ENCODE peak calls at places on chromosomes 13 and 19, in eight cellular contexts. B is ascending aorta, G is PC-9, W is fibroblast of lung, Y is activated B cell treated with CpG ODN at 0.5 μM for 24 hours, U is lower leg skin, Q is HFF-Myc, D is mammary epithelial cell. H is an unnamed sample.

GRCh38 chr19:18725755-18726416 is 42.4 kb downstream of the CRTC1 start:
- DNase-seq in Q (no peak), D (no peak), G (no peak), Y (no peak), B (no peak), W (no peak), U (no peak), H (no peak)

GRCh38 chr19:2721570-2722540 is 683 bp upstream of the DIRAS1 start:
- DNase-seq in W (no peak), Q (no peak), D (no peak), U (no peak), G (no peak), B (no peak), Y (no peak), H (no peak)

GRCh38 chr19:10800488-10800887 is 35.5 kb downstream of the TMED1 start:
- DNase-seq in B (no peak), G (no peak), Y (no peak), Q (no peak), U (no peak), W (no peak), D (no peak), H (no peak)

GRCh38 chr13:23325191-23325590 is 108.3 kb downstream of the SACS start:
- DNase-seq in U (no peak), D (peak; percentile 45), G (no peak), B (no peak), Q (no peak), Y (no peak), W (no peak), H (no peak)

GRCh38 chr13:106145070-106145469 is 390.4 kb downstream of the EFNB2 start:
- DNase-seq in G (no peak), D (no peak), B (no peak), Q (no peak), W (no peak), U (no peak), Y (no peak), H (no peak)

GRCh38 chr19:1396768-1397679 is 4.3 kb downstream of the GAMT start:
- DNase-seq in Q (no peak), D (no peak), W (no peak), Y (no peak), G (no peak), B (no peak), U (no peak), H (no peak)

GRCh38 chr19:17385878-17386611 is 8.0 kb downstream of the CCDC194 start:
- DNase-seq in Y (peak; percentile 61), D (no peak), Q (no peak), G (no peak), W (peak; percentile 51), B (no peak), U (peak; percentile 91), H (no peak)

GRCh38 chr13:41017744-41018582 is 1.2 kb downstream of the ELF1 start:
- DNase-seq in Y (no peak), Q (no peak), U (no peak), G (no peak), W (no peak), D (peak; percentile 19), B (no peak), H (no peak)

GRCh38 chr13:44311011-44311481 is 62.6 kb upstream of the SERP2 start:
- DNase-seq in Q (no peak), D (peak; percentile 94), Y (no peak), B (no peak), W (peak; percentile 52), G (peak; percentile 76), U (no peak), H (no peak)

GRCh38 chr13:44015808-44016207 is 136.1 kb downstream of the LACC1 start:
- DNase-seq in Q (no peak), G (no peak), Y (no peak), W (no peak), D (no peak), B (no peak), U (no peak), H (no peak)

GRCh38 chr13:35917942-35918645 is 213.1 kb downstream of the DCLK1 start:
- DNase-seq in B (no peak), D (no peak), U (peak; percentile 17), Q (no peak), G (no peak), Y (no peak), W (peak; percentile 18), H (no peak)

GRCh38 chr19:55069859-55070225 is 5.8 kb upstream of the EPS8L1 start:
- DNase-seq in U (no peak), D (no peak), W (no peak), Y (no peak), G (no peak), B (no peak), Q (no peak), H (no peak)

GRCh38 chr19:38228491-38229439 is 4.7 kb upstream of the DPF1 start:
- DNase-seq in Y (no peak), W (no peak), G (no peak), D (no peak), U (no peak), Q (no peak), B (no peak), H (no peak)

DNA sequence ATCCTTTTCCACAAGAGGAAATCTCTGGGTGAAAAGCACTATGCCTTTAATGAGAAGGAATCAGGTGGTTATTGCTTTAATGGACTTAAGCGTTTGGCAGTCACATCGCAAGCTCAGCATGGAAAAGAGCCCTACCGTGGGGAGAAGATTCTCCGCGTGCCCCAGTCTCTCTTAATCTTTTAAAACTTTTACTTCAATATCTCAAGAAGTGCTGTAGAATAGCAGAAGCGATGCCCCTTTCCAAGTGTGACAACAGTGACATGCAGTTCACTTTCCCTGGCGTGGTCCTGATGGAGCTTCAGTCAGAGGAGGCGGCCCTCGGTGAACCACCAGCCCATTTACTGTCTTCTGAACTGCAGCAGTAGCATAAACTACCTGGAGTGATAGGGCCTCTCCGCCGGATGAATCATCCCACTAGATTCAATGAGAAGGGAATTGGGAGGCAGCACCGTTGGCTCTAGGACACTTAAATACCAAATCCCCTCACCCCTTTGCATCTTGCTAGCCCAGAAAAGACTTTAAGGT is 112.7 kb upstream of the GPR12 start:
- DNase-seq in G (no peak), D (no peak), U (no peak), B (no peak), Q (no peak), Y (no peak), W (no peak), H (no peak)
- TF ChIP-seq CTCF in G (peak; percentile 5), D (no peak), U (no peak), B (no peak), Q (no peak), Y (no peak), W (no peak), H (no peak)

GRCh38 chr19:45038931-45039893 is at the start of gene CLASRP:
- DNase-seq in Y (peak; percentile 90), G (peak; percentile 77), U (peak; percentile 98), W (peak; percentile 92), B (peak; percentile 65), Q (peak; percentile 43), D (peak; percentile 83), H (peak; percentile 31)

GRCh38 chr19:45041125-45041524 is 2.3 kb downstream of the CLASRP start:
- DNase-seq in U (no peak), G (no peak), W (no peak), B (no peak), Y (no peak), Q (no peak), D (no peak), H (no peak)

GRCh38 chr19:45037393-45038169 is 1.3 kb upstream of the CLASRP start:
- DNase-seq in B (no peak), D (no peak), Q (no peak), G (no peak), U (no peak), W (no peak), Y (no peak), H (no peak)

GRCh38 chr19:45035755-45036154 is 3.1 kb upstream of the CLASRP start:
- DNase-seq in Y (no peak), G (no peak), D (no peak), W (no peak), U (no peak), Q (no peak), B (no peak), H (no peak)

DNA sequence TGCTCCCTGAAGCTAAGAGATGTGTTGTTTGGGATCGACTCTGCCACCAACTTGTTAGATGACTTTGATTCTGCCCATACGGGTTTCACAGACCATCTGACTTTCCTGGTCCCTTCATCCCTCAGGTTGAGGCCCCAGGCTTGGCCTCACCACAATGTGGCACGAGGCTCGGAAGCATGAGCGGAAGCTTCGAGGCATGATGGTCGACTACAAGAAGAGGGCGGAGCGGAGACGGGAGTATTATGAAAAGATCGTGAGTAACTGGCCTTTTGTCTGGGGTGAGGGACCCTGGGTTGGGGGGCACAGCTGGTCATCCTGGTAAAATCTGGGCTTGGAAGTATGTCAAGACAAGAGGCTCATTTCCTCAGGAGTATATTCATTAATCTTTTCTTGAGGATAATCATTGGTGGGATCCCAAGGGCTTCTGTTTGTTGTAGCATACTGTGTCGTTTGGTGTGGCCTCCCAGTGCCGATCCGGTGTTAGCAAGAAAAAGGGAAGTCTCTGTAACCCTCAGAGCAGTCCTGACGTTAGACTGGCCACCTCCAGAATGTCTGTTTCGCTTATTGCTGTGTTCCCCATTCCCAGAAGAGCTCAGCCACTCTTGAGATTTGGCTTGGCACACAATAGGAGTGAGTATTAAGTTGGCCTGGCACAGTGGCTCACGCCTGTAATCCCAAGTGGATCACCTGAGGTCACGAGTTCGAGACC is 1.4 kb downstream of the CLASRP start:
- DNase-seq in Q (no peak), G (no peak), D (no peak), B (no peak), U (no peak), Y (no peak), W (no peak), H (no peak)
- TF ChIP-seq CTCF in Q (no peak), G (no peak), D (no peak), B (no peak), U (no peak), Y (no peak), W (no peak), H (no peak)

GRCh38 chr13:90256746-90257145 is 1090.7 kb upstream of the MIR17HG start:
- DNase-seq in D (no peak), G (no peak), W (no peak), B (no peak), U (no peak), Y (no peak), Q (no peak), H (no peak)
- TF ChIP-seq CTCF in D (no peak), G (no peak), W (no peak), B (no peak), U (no peak), Y (no peak), Q (no peak), H (no peak)

GRCh38 chr19:42323852-42324654 is 1.4 kb upstream of the MEGF8 start:
- DNase-seq in B (no peak), D (no peak), U (no peak), Q (no peak), Y (peak; percentile 40), W (no peak), G (no peak), H (no peak)
- TF ChIP-seq CTCF in B (no peak), D (no peak), U (no peak), Q (no peak), Y (no peak), W (no peak), G (no peak), H (no peak)

H was measured in BJ.